ENCODE peak calls at places on chromosome 5, in five cellular contexts. N is NCI-H1930; B is stimulated activated naive B cell treated with anti-CD40 and anti-IgM and Interleukin-4, amounts not matched to agents 10 μg/mL and 1 μg/mL and 100 μg/mL, for 72 hours; P is left cardiac atrium; M is stimulated activated CD8-positive, alpha-beta memory T cell treated with anti-CD3 and anti-CD28 coated beads, Interleukin-7, amount 100 ng/mL, for 24 hours. E is an unnamed sample.

GRCh38 chr5:134561871-134562296 is 36.4 kb downstream of the JADE2 start:
- DNase-seq in N (no peak), B (no peak), P (peak; percentile 87), M (no peak), E (no peak)

GRCh38 chr5:139646912-139647391 is 1.2 kb upstream of the CXXC5 start:
- DNase-seq in N (no peak), B (no peak), P (peak; percentile 41), M (no peak), E (no peak)

GRCh38 chr5:88786217-88786560 is 96.8 kb downstream of the MEF2C start:
- DNase-seq in N (no peak), B (no peak), P (no peak), M (no peak), E (no peak)

GRCh38 chr5:45512521-45512920 is 183.7 kb downstream of the HCN1 start:
- DNase-seq in N (no peak), B (no peak), P (no peak), M (no peak), E (no peak)

GRCh38 chr5:157347301-157348048 is 81.6 kb downstream of the CYFIP2 start:
- DNase-seq in N (no peak), B (no peak), P (no peak), M (no peak), E (no peak)

GRCh38 chr5:147057051-147057450 is 177.8 kb upstream of the STK32A start:
- DNase-seq in N (no peak), B (no peak), P (no peak), M (no peak), E (no peak)

GRCh38 chr5:105172918-105173317 is 1610.3 kb upstream of the NUDT12 start:
- DNase-seq in N (no peak), B (no peak), P (no peak), M (no peak), E (no peak)

GRCh38 chr5:30930736-30931135 is 262.8 kb upstream of the CDH6 start:
- DNase-seq in N (no peak), B (no peak), P (no peak), M (no peak), E (no peak)

GRCh38 chr5:137778772-137779564 is 24.8 kb upstream of the HNRNPA0 start:
- DNase-seq in N (peak; percentile 4), B (no peak), P (no peak), M (no peak), E (peak; percentile 13)

GRCh38 chr5:178732281-178732680 is 1.8 kb upstream of the ZNF354A start:
- DNase-seq in N (no peak), B (no peak), P (no peak), M (no peak), E (no peak)

GRCh38 chr5:57320552-57320951 is 146.7 kb downstream of the GPBP1 start:
- DNase-seq in N (no peak), B (no peak), P (no peak), M (no peak), E (no peak)

GRCh38 chr5:127280494-127281220 is 9.9 kb upstream of the MEGF10 start:
- DNase-seq in N (no peak), B (no peak), P (no peak), M (no peak), E (no peak)

GRCh38 chr5:140181002-140181483 is 6.1 kb downstream of the CYSTM1 start:
- DNase-seq in N (no peak), B (no peak), P (no peak), M (no peak), E (peak; percentile 42)

GRCh38 chr5:177098772-177099152 is 12.0 kb downstream of the FGFR4 start:
- DNase-seq in N (no peak), B (no peak), P (no peak), M (no peak), E (no peak)

GRCh38 chr5:96817496-96817895 is 9.8 kb upstream of the ERAP1 start:
- DNase-seq in N (no peak), B (no peak), P (no peak), M (no peak), E (no peak)

GRCh38 chr5:39420482-39421145 is 4.2 kb downstream of the DAB2 start:
- DNase-seq in N (no peak), B (no peak), P (peak; percentile 84), M (no peak), E (no peak)

GRCh38 chr5:107403561-107403960 is 267.2 kb downstream of the EFNA5 start:
- DNase-seq in N (no peak), B (no peak), P (no peak), M (no peak), E (no peak)